ENCODE peak calls at places on chromosomes 6 and 20, in five cellular contexts. One of them, this sample, is unnamed.

GRCh38 chr6:22113046-22113766 is 183.6 kb downstream of the PRL start:
- DNase-seq in kidney epithelial cell: peak
- DNase-seq in omental fat pad: peak
- DNase-seq in GM12865: no peak
- DNase-seq in progenitor cell of endocrine pancreas: no peak
- DNase-seq in this sample: peak

GRCh38 chr6:167827588-167828324 is 1.0 kb downstream of the AFDN start:
- DNase-seq in kidney epithelial cell: no peak
- DNase-seq in GM12865: peak
- DNase-seq in omental fat pad: no peak
- DNase-seq in progenitor cell of endocrine pancreas: peak
- DNase-seq in this sample: no peak

GRCh38 chr6:125612400-125612846 is 137.0 kb upstream of the HEY2 start:
- DNase-seq in GM12865: no peak
- DNase-seq in kidney epithelial cell: no peak
- DNase-seq in omental fat pad: no peak
- DNase-seq in progenitor cell of endocrine pancreas: no peak
- DNase-seq in this sample: no peak

GRCh38 chr6:150076196-150076893 is 7.4 kb upstream of the ULBP3 start:
- DNase-seq in GM12865: no peak
- DNase-seq in omental fat pad: no peak
- DNase-seq in kidney epithelial cell: no peak
- DNase-seq in progenitor cell of endocrine pancreas: no peak
- DNase-seq in this sample: no peak

GRCh38 chr6:34512738-34513115 is 43.4 kb downstream of the SPDEF start:
- DNase-seq in kidney epithelial cell: no peak
- DNase-seq in progenitor cell of endocrine pancreas: no peak
- DNase-seq in omental fat pad: no peak
- DNase-seq in GM12865: no peak
- DNase-seq in this sample: no peak

GRCh38 chr6:26312501-26313390 is 52.3 kb upstream of the BTN3A2 start:
- DNase-seq in progenitor cell of endocrine pancreas: peak
- DNase-seq in GM12865: peak
- DNase-seq in omental fat pad: peak
- DNase-seq in kidney epithelial cell: no peak
- DNase-seq in this sample: peak

GRCh38 chr6:3623451-3624267 is 127.9 kb downstream of the PXDC1 start:
- DNase-seq in omental fat pad: no peak
- DNase-seq in progenitor cell of endocrine pancreas: no peak
- DNase-seq in GM12865: no peak
- DNase-seq in kidney epithelial cell: no peak
- DNase-seq in this sample: no peak

GRCh38 chr6:114747995-114748625 is 405.3 kb upstream of the HS3ST5 start:
- DNase-seq in omental fat pad: peak
- DNase-seq in kidney epithelial cell: peak
- DNase-seq in progenitor cell of endocrine pancreas: peak
- DNase-seq in GM12865: peak
- DNase-seq in this sample: peak

GRCh38 chr20:51434556-51435256 is 107.8 kb downstream of the NFATC2 start:
- DNase-seq in omental fat pad: no peak
- DNase-seq in GM12865: no peak
- DNase-seq in kidney epithelial cell: no peak
- DNase-seq in progenitor cell of endocrine pancreas: no peak
- DNase-seq in this sample: peak

GRCh38 chr6:710601-711571 is 17.9 kb upstream of the EXOC2 start:
- DNase-seq in kidney epithelial cell: no peak
- DNase-seq in omental fat pad: peak
- DNase-seq in progenitor cell of endocrine pancreas: peak
- DNase-seq in GM12865: peak
- DNase-seq in this sample: peak

GRCh38 chr6:24907959-24908358 is 27.8 kb downstream of the RIPOR2 start:
- DNase-seq in progenitor cell of endocrine pancreas: no peak
- DNase-seq in GM12865: peak
- DNase-seq in omental fat pad: no peak
- DNase-seq in kidney epithelial cell: no peak
- DNase-seq in this sample: no peak

GRCh38 chr20:50533061-50533460 is 22.9 kb downstream of the PTPN1 start:
- DNase-seq in kidney epithelial cell: no peak
- DNase-seq in progenitor cell of endocrine pancreas: no peak
- DNase-seq in GM12865: no peak
- DNase-seq in omental fat pad: no peak
- DNase-seq in this sample: no peak

GRCh38 chr6:16751251-16751946 is 9.9 kb downstream of the ATXN1 start:
- DNase-seq in omental fat pad: no peak
- DNase-seq in kidney epithelial cell: no peak
- DNase-seq in progenitor cell of endocrine pancreas: no peak
- DNase-seq in GM12865: no peak
- DNase-seq in this sample: peak

GRCh38 chr20:24762371-24762770 is 186.7 kb upstream of the CST7 start:
- DNase-seq in GM12865: no peak
- DNase-seq in progenitor cell of endocrine pancreas: peak
- DNase-seq in kidney epithelial cell: no peak
- DNase-seq in omental fat pad: no peak
- DNase-seq in this sample: no peak

GRCh38 chr6:43269273-43270007 is 26.2 kb downstream of the TTBK1 start:
- DNase-seq in kidney epithelial cell: no peak
- DNase-seq in progenitor cell of endocrine pancreas: no peak
- DNase-seq in GM12865: no peak
- DNase-seq in omental fat pad: no peak
- DNase-seq in this sample: no peak

GRCh38 chr6:49527315-49527714 is 23.2 kb upstream of the C6orf141 start:
- DNase-seq in omental fat pad: no peak
- DNase-seq in progenitor cell of endocrine pancreas: no peak
- DNase-seq in kidney epithelial cell: no peak
- DNase-seq in GM12865: no peak
- DNase-seq in this sample: no peak

GRCh38 chr20:35115606-35116005 is 23.0 kb upstream of the TRPC4AP start:
- DNase-seq in kidney epithelial cell: no peak
- DNase-seq in GM12865: no peak
- DNase-seq in omental fat pad: no peak
- DNase-seq in progenitor cell of endocrine pancreas: no peak
- DNase-seq in this sample: no peak

GRCh38 chr20:43941476-43942212 is 27.0 kb downstream of the TOX2 start:
- DNase-seq in GM12865: peak
- DNase-seq in progenitor cell of endocrine pancreas: no peak
- DNase-seq in kidney epithelial cell: no peak
- DNase-seq in omental fat pad: no peak
- DNase-seq in this sample: peak

GRCh38 chr6:47288245-47289090 is 21.2 kb downstream of the TNFRSF21 start:
- DNase-seq in omental fat pad: no peak
- DNase-seq in progenitor cell of endocrine pancreas: no peak
- DNase-seq in kidney epithelial cell: no peak
- DNase-seq in GM12865: no peak
- DNase-seq in this sample: peak

GRCh38 chr20:59939052-59939878 is 840 bp downstream of the PPP1R3D start:
- DNase-seq in progenitor cell of endocrine pancreas: peak
- DNase-seq in GM12865: peak
- DNase-seq in kidney epithelial cell: no peak
- DNase-seq in omental fat pad: no peak
- DNase-seq in this sample: no peak

GRCh38 chr6:129041563-129041962 is 158.6 kb downstream of the LAMA2 start:
- DNase-seq in omental fat pad: no peak
- DNase-seq in progenitor cell of endocrine pancreas: no peak
- DNase-seq in kidney epithelial cell: no peak
- DNase-seq in GM12865: no peak
- DNase-seq in this sample: no peak

GRCh38 chr6:170031096-170031471 is 259.8 kb downstream of the DLL1 start:
- DNase-seq in omental fat pad: no peak
- DNase-seq in GM12865: no peak
- DNase-seq in progenitor cell of endocrine pancreas: no peak
- DNase-seq in kidney epithelial cell: no peak
- DNase-seq in this sample: no peak

GRCh38 chr6:138219398-138219797 is 1.1 kb upstream of the PBOV1 start:
- DNase-seq in progenitor cell of endocrine pancreas: no peak
- DNase-seq in GM12865: no peak
- DNase-seq in kidney epithelial cell: no peak
- DNase-seq in omental fat pad: no peak
- DNase-seq in this sample: no peak

GRCh38 chr20:35001596-35002362 is 46.1 kb downstream of the MYH7B start:
- DNase-seq in omental fat pad: no peak
- DNase-seq in progenitor cell of endocrine pancreas: no peak
- DNase-seq in kidney epithelial cell: no peak
- DNase-seq in GM12865: no peak
- DNase-seq in this sample: no peak

GRCh38 chr6:100300221-100300736 is 164.4 kb downstream of the SIM1 start:
- DNase-seq in omental fat pad: no peak
- DNase-seq in GM12865: no peak
- DNase-seq in kidney epithelial cell: peak
- DNase-seq in progenitor cell of endocrine pancreas: no peak
- DNase-seq in this sample: peak

DNA sequence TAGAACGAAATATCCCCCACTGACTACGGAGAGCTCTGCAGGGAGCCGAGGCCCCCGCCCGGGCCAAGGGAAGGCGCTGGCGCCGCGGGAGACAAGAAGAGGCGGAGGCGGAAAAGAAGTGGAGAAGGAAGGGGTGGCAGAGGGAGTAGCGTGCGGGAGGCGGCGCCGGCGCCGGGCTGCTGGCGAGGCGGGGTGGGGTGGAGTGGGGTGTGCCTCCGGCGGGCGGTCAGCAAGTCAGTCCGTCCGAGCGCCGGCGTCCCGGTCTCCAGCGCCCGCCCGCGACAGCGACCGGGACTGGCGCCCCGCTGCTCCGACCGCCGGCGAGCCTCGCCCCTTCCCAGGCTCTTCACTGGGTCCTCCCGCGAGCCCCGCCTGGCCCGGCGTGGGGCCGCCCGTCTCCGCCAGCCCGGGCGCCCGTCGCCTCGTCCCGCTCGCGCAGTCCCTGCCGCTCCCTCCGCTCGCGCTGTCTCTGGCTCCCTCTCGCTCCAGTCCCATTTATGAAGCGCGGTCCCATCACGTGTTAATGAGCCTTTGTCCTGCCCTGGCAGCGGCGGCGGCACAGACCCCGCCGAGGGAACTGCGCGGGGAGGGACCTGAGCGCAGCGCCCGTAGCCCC is at the start of gene CNR1:
- DNase-seq in progenitor cell of endocrine pancreas: peak
- DNase-seq in kidney epithelial cell: no peak
- DNase-seq in omental fat pad: no peak
- DNase-seq in GM12865: peak
- DNase-seq in this sample: no peak
- TF ChIP-seq CTCF in progenitor cell of endocrine pancreas: peak
- TF ChIP-seq CTCF in kidney epithelial cell: no peak
- TF ChIP-seq CTCF in omental fat pad: no peak
- TF ChIP-seq CTCF in GM12865: peak
- TF ChIP-seq CTCF in this sample: no peak

DNA sequence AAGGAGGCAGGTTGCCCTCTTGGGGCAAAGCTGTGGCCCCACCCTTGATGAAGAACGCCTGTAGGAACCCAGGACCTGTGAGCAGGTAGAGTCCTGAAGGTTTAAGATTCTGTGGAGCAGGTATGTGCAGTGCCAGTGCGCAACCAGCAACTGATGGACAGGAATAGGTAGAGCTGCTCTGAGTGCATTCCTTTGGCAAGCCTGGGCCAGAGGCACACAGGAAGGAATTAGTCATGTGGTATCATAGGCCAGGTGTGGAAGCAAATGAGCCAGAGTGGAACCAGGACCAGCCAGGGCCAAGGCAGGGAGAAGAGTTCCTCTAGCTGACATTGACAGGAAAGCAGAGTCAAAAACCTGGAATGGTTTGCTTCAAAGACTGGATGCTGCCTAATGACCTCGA is 1.4 kb upstream of the KHDC1 start:
- DNase-seq in GM12865: no peak
- DNase-seq in progenitor cell of endocrine pancreas: no peak
- DNase-seq in kidney epithelial cell: no peak
- DNase-seq in omental fat pad: no peak
- DNase-seq in this sample: peak
- TF ChIP-seq CTCF in GM12865: no peak
- TF ChIP-seq CTCF in progenitor cell of endocrine pancreas: no peak
- TF ChIP-seq CTCF in kidney epithelial cell: no peak
- TF ChIP-seq CTCF in omental fat pad: no peak
- TF ChIP-seq CTCF in this sample: no peak

DNA sequence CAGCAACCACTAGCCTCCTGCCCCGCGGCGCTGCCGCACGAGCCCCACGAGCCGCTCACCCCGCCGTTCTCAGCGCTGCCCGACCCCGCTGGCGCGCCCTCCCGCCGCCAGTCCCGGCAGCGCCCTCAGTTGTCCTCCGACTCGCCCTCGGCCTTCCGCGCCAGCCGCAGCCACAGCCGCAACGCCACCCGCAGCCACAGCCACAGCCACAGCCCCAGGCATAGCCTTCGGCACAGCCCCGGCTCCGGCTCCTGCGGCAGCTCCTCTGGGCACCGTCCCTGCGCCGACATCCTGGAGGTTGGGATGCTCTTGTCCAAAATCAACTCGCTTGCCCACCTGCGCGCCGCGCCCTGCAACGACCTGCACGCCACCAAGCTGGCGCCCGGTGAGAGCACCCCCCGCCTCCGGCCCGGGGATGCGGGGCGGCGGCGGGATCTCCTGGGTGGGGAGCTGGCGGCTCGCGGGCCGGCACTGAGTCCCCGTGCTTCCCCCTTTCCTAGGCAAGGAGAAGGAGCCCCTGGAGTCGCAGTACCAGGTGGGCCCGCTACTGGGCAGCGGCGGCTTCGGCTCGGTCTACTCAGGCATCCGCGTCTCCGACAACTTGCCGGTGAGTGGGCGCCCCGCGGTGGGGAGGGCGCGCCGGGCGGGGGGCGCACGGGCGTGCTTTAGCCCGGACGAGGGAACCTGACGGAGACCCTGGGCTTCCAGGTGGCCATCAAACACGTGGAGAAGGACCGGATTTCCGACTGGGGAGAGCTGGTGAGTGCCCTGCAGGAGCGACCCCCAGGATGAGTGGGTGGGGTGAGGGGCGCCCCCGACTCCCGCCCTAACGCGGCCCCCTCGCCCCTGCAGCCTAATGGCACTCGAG is 555 bp downstream of the PIM1 start:
- DNase-seq in omental fat pad: no peak
- DNase-seq in GM12865: peak
- DNase-seq in progenitor cell of endocrine pancreas: peak
- DNase-seq in kidney epithelial cell: no peak
- DNase-seq in this sample: no peak
- TF ChIP-seq CTCF in omental fat pad: no peak
- TF ChIP-seq CTCF in GM12865: no peak
- TF ChIP-seq CTCF in progenitor cell of endocrine pancreas: peak
- TF ChIP-seq CTCF in kidney epithelial cell: peak
- TF ChIP-seq CTCF in this sample: no peak

GRCh38 chr6:163554663-163555062 is 140.1 kb downstream of the QKI start:
- DNase-seq in kidney epithelial cell: no peak
- DNase-seq in omental fat pad: peak
- DNase-seq in GM12865: peak
- DNase-seq in progenitor cell of endocrine pancreas: no peak
- DNase-seq in this sample: no peak
- TF ChIP-seq CTCF in kidney epithelial cell: peak
- TF ChIP-seq CTCF in omental fat pad: no peak
- TF ChIP-seq CTCF in GM12865: peak
- TF ChIP-seq CTCF in progenitor cell of endocrine pancreas: peak
- TF ChIP-seq CTCF in this sample: peak